ENCODE peak calls at places on chromosome 2, in eight cellular contexts. W, M, E, V, T, I, X and P are unnamed samples.

GRCh38 chr2:31886700-31887099 is 124.1 kb downstream of the MEMO1 start:
- DNase-seq in X (no peak), M (no peak), I (no peak), V (no peak), W (no peak), T (no peak), E (no peak), P (peak)

GRCh38 chr2:11716689-11717321 is 29.6 kb upstream of the LPIN1 start:
- DNase-seq in E (no peak), I (no peak), M (peak), V (no peak), W (no peak), X (no peak), T (no peak), P (peak)

GRCh38 chr2:216117566-216117965 is 8.4 kb downstream of the XRCC5 start:
- DNase-seq in W (no peak), T (no peak), E (no peak), V (no peak), I (no peak), M (no peak), X (no peak), P (no peak)

GRCh38 chr2:120991401-120991800 is 255.7 kb downstream of the GLI2 start:
- DNase-seq in T (no peak), X (no peak), I (no peak), V (no peak), M (no peak), E (no peak), W (no peak), P (no peak)

GRCh38 chr2:59888706-59889105 is 664.7 kb downstream of the BCL11A start:
- DNase-seq in M (no peak), T (no peak), X (no peak), W (no peak), V (no peak), E (no peak), I (no peak), P (no peak)

GRCh38 chr2:220662415-220662814 is 909.7 kb downstream of the EPHA4 start:
- DNase-seq in V (no peak), E (no peak), W (no peak), M (no peak), I (no peak), X (no peak), T (no peak), P (no peak)

GRCh38 chr2:104769096-104769495 is 84.8 kb upstream of the POU3F3 start:
- DNase-seq in M (peak), V (no peak), T (no peak), E (no peak), W (no peak), I (no peak), X (no peak), P (peak)

GRCh38 chr2:240857039-240858008 is 11.3 kb upstream of the AGXT start:
- DNase-seq in M (no peak), W (no peak), T (no peak), V (no peak), X (no peak), I (no peak), E (no peak), P (no peak)

GRCh38 chr2:191171708-191172355 is 21.0 kb upstream of the STAT4 start:
- DNase-seq in V (no peak), E (no peak), I (no peak), M (peak), T (peak), W (peak), X (no peak), P (peak)

GRCh38 chr2:95278051-95278471 is 3.8 kb downstream of the PROM2 start:
- DNase-seq in I (no peak), M (peak), W (no peak), E (no peak), X (no peak), V (no peak), T (peak), P (peak)

GRCh38 chr2:133955174-133955573 is 298.7 kb upstream of the MGAT5 start:
- DNase-seq in T (no peak), E (no peak), I (no peak), V (no peak), M (no peak), X (no peak), W (no peak), P (no peak)

GRCh38 chr2:151766421-151767153 is 32.3 kb upstream of the NEB start:
- DNase-seq in I (no peak), M (no peak), X (no peak), E (no peak), V (peak), W (no peak), T (no peak), P (peak)

GRCh38 chr2:203826704-203827103 is 40.9 kb upstream of the CTLA4 start:
- DNase-seq in E (no peak), V (no peak), X (no peak), T (no peak), M (no peak), W (no peak), I (no peak), P (no peak)

GRCh38 chr2:212940816-212941215 is 210.6 kb downstream of the IKZF2 start:
- DNase-seq in E (no peak), T (no peak), M (peak), I (no peak), W (no peak), V (no peak), X (no peak), P (peak)

GRCh38 chr2:184472481-184472880 is 125.8 kb upstream of the ZNF804A start:
- DNase-seq in V (no peak), W (no peak), X (no peak), I (no peak), E (no peak), M (no peak), T (no peak), P (no peak)

GRCh38 chr2:92074549-92074898 is 2796.7 kb upstream of the TEKT4 start:
- DNase-seq in W (no peak), V (no peak), T (no peak), X (no peak), I (no peak), M (no peak), E (no peak), P (no peak)

GRCh38 chr2:191889924-191890323 is 43.0 kb upstream of the CAVIN2 start:
- DNase-seq in T (no peak), W (no peak), X (no peak), M (no peak), E (no peak), I (no peak), V (no peak), P (no peak)

GRCh38 chr2:190344275-190344827 is 962 bp downstream of the INPP1 start:
- DNase-seq in W (no peak), E (no peak), X (no peak), M (no peak), I (no peak), V (peak), T (peak), P (peak)

GRCh38 chr2:161379740-161380139 is 36.4 kb upstream of the TBR1 start:
- DNase-seq in T (no peak), I (no peak), E (no peak), V (no peak), W (no peak), M (no peak), X (no peak), P (no peak)

GRCh38 chr2:170525566-170525900 is 189.6 kb upstream of the SP5 start:
- DNase-seq in M (peak), V (no peak), I (no peak), W (peak), T (peak), X (peak), E (no peak), P (peak)

GRCh38 chr2:134323777-134324176 is 69.9 kb downstream of the MGAT5 start:
- DNase-seq in E (no peak), X (no peak), I (no peak), T (no peak), W (no peak), M (no peak), V (no peak), P (no peak)

GRCh38 chr2:96409543-96410184 is 74.1 kb downstream of the NCAPH start:
- DNase-seq in I (no peak), V (no peak), X (peak), M (peak), E (no peak), T (peak), W (no peak), P (peak)

GRCh38 chr2:219045937-219046550 is 4.7 kb upstream of the CFAP65 start:
- DNase-seq in X (no peak), T (no peak), I (no peak), M (peak), W (peak), E (no peak), V (peak), P (peak)

GRCh38 chr2:238376884-238377391 is 49.8 kb upstream of the ASB1 start:
- DNase-seq in W (no peak), V (peak), T (peak), M (no peak), I (no peak), X (no peak), E (no peak), P (peak)

GRCh38 chr2:31992025-31992566 is 18.7 kb downstream of the MEMO1 start:
- DNase-seq in W (no peak), M (no peak), I (no peak), V (no peak), T (no peak), X (no peak), E (no peak), P (no peak)

GRCh38 chr2:116706381-116706780 is 1108.1 kb upstream of the DDX18 start:
- DNase-seq in M (no peak), V (no peak), E (no peak), W (no peak), T (no peak), X (no peak), I (no peak), P (no peak)

GRCh38 chr2:152468832-152469692 is 134.1 kb downstream of the FMNL2 start:
- DNase-seq in I (no peak), X (no peak), V (no peak), T (peak), E (no peak), W (no peak), M (peak), P (peak)

GRCh38 chr2:28661589-28662001 is 90.0 kb upstream of the PPP1CB start:
- DNase-seq in M (peak), X (peak), T (peak), V (no peak), I (no peak), E (no peak), W (peak), P (peak)

GRCh38 chr2:180254872-180255271 is 247.8 kb upstream of the CWC22 start:
- DNase-seq in I (no peak), T (no peak), W (no peak), E (no peak), X (no peak), V (no peak), M (no peak), P (no peak)

GRCh38 chr2:64524604-64525322 is 635 bp downstream of the AFTPH start:
- DNase-seq in X (no peak), M (peak), V (peak), I (peak), T (no peak), W (no peak), E (no peak), P (peak)

GRCh38 chr2:215851091-215851490 is 162.3 kb downstream of the MREG start:
- DNase-seq in T (no peak), W (no peak), I (no peak), X (no peak), V (no peak), M (peak), E (no peak), P (peak)

GRCh38 chr2:30235008-30235655 is 3.8 kb downstream of the LBH start:
- DNase-seq in T (peak), W (no peak), I (no peak), V (peak), M (no peak), X (no peak), E (no peak), P (no peak)

GRCh38 chr2:98448441-98449145 is 3.9 kb downstream of the INPP4A start:
- DNase-seq in V (no peak), W (no peak), T (no peak), M (no peak), I (no peak), X (peak), E (peak), P (no peak)

GRCh38 chr2:128492966-128493811 is 174.5 kb upstream of the HS6ST1 start:
- DNase-seq in V (no peak), X (peak), E (no peak), M (no peak), I (no peak), W (no peak), T (no peak), P (no peak)

GRCh38 chr2:20365249-20365817 is 14.7 kb upstream of the PUM2 start:
- DNase-seq in T (peak), V (peak), W (no peak), I (no peak), M (peak), E (no peak), X (no peak), P (peak)

GRCh38 chr2:74448771-74449170 is 6.1 kb upstream of the INO80B start:
- DNase-seq in T (no peak), M (no peak), E (no peak), W (no peak), V (no peak), X (no peak), I (no peak), P (no peak)

GRCh38 chr2:75607988-75608683 is 38.4 kb upstream of the MRPL19 start:
- DNase-seq in E (no peak), V (no peak), X (no peak), M (no peak), I (no peak), W (no peak), T (peak), P (peak)